ENCODE peak calls at places on chromosome 19, in nine cellular contexts. J is T1000; I is sciatic nerve; V is mucosa of descending colon; S is activated CD4-positive, alpha-beta T cell treated with anti-CD3 and anti-CD28 coated beads, Interleukin-2, amount 50 U/mL, for 24 hours; G is activated CD8-positive, alpha-beta memory T cell treated with anti-CD3 and anti-CD28 coated beads, Interleukin-2, amount 10 ng/mL, durations not matched to agents 7 days and 5 days; Z is prostate gland; Q is activated B cell treated with CpG ODN at 0.5 μM for 24 hours; K is osteoblast. T is an unnamed sample.

GRCh38 chr19:18481505-18482222 is 40.2 kb downstream of the ELL start:
- DNase-seq in J (no peak), I (no peak), V (no peak), S (no peak), G (no peak), Z (no peak), Q (no peak), K (peak), T (no peak)

GRCh38 chr19:49430678-49431329 is 5.6 kb downstream of the GFY start:
- DNase-seq in J (no peak), I (no peak), V (peak), S (no peak), G (no peak), Z (no peak), Q (no peak), K (peak), T (peak)

GRCh38 chr19:584240-585001 is 5.3 kb upstream of the HCN2 start:
- DNase-seq in J (no peak), I (no peak), V (no peak), S (peak), G (peak), Z (no peak), Q (peak), K (peak), T (peak)

GRCh38 chr19:16327911-16328823 is 3.5 kb downstream of the KLF2 start:
- DNase-seq in J (no peak), I (peak), V (peak), S (no peak), G (peak), Z (peak), Q (peak), K (peak), T (no peak)

GRCh38 chr19:45643024-45643926 is 4.1 kb upstream of the EML2 start:
- DNase-seq in J (peak), I (peak), V (peak), S (peak), G (peak), Z (peak), Q (peak), K (peak), T (peak)

GRCh38 chr19:51440846-51441409 is 17.3 kb downstream of the SIGLEC8 start:
- DNase-seq in J (no peak), I (no peak), V (peak), S (peak), G (peak), Z (no peak), Q (no peak), K (no peak), T (peak)

GRCh38 chr19:1395194-1396018 is 5.9 kb downstream of the GAMT start:
- DNase-seq in J (no peak), I (no peak), V (no peak), S (no peak), G (no peak), Z (no peak), Q (no peak), K (no peak), T (no peak)

GRCh38 chr19:2663920-2664571 is 38.4 kb downstream of the GNG7 start:
- DNase-seq in J (no peak), I (no peak), V (peak), S (no peak), G (no peak), Z (no peak), Q (peak), K (peak), T (peak)

GRCh38 chr19:51125421-51126075 is 842 bp downstream of the SIGLEC9 start:
- DNase-seq in J (no peak), I (peak), V (peak), S (no peak), G (no peak), Z (no peak), Q (no peak), K (no peak), T (no peak)

GRCh38 chr19:11737964-11738745 is 591 bp downstream of the ZNF823 start:
- DNase-seq in J (peak), I (peak), V (peak), S (peak), G (peak), Z (peak), Q (peak), K (no peak), T (peak)

GRCh38 chr19:35741216-35741541 is 1.1 kb downstream of the IGFLR1 start:
- DNase-seq in J (no peak), I (no peak), V (no peak), S (no peak), G (no peak), Z (no peak), Q (no peak), K (peak), T (no peak)

GRCh38 chr19:49094505-49095482 is 9.5 kb downstream of the SNRNP70 start:
- DNase-seq in J (no peak), I (no peak), V (no peak), S (no peak), G (no peak), Z (no peak), Q (no peak), K (peak), T (no peak)

GRCh38 chr19:14786421-14786851 is 8.1 kb upstream of the ADGRE2 start:
- DNase-seq in J (no peak), I (no peak), V (no peak), S (no peak), G (no peak), Z (peak), Q (no peak), K (peak), T (peak)

GRCh38 chr19:40629346-40629745 is 28.2 kb downstream of the LTBP4 start:
- DNase-seq in J (no peak), I (no peak), V (no peak), S (no peak), G (no peak), Z (no peak), Q (no peak), K (peak), T (no peak)

GRCh38 chr19:1956868-1957492 is 16.0 kb downstream of the CSNK1G2 start:
- DNase-seq in J (no peak), I (no peak), V (no peak), S (no peak), G (no peak), Z (no peak), Q (no peak), K (no peak), T (no peak)

GRCh38 chr19:40363128-40363527 is 14.6 kb downstream of the PLD3 start:
- DNase-seq in J (no peak), I (no peak), V (no peak), S (no peak), G (peak), Z (no peak), Q (no peak), K (peak), T (no peak)

GRCh38 chr19:12202250-12202649 is 39.4 kb downstream of the ZNF136 start:
- DNase-seq in J (no peak), I (no peak), V (no peak), S (peak), G (peak), Z (peak), Q (peak), K (no peak), T (no peak)

GRCh38 chr19:39236527-39236926 is 8.3 kb downstream of the IFNL3 start:
- DNase-seq in J (no peak), I (no peak), V (peak), S (no peak), G (peak), Z (no peak), Q (no peak), K (no peak), T (no peak)

GRCh38 chr19:43560687-43561086 is 14.6 kb downstream of the XRCC1 start:
- DNase-seq in J (peak), I (no peak), V (no peak), S (no peak), G (no peak), Z (no peak), Q (no peak), K (peak), T (peak)

GRCh38 chr19:54168174-54168917 is 4.6 kb downstream of the TMC4 start:
- DNase-seq in J (peak), I (peak), V (peak), S (peak), G (peak), Z (peak), Q (peak), K (peak), T (peak)

GRCh38 chr19:1574354-1574753 is 6.2 kb upstream of the MEX3D start:
- DNase-seq in J (no peak), I (no peak), V (no peak), S (no peak), G (no peak), Z (no peak), Q (no peak), K (no peak), T (no peak)

GRCh38 chr19:36638862-36639510 is 27.7 kb downstream of the ZNF461 start:
- DNase-seq in J (no peak), I (no peak), V (no peak), S (no peak), G (no peak), Z (no peak), Q (no peak), K (no peak), T (peak)

GRCh38 chr19:51564791-51565190 is 6.3 kb upstream of the ZNF175 start:
- DNase-seq in J (no peak), I (no peak), V (no peak), S (no peak), G (no peak), Z (no peak), Q (no peak), K (no peak), T (no peak)

GRCh38 chr19:41265376-41266153 is 1.4 kb downstream of the HNRNPUL1 start:
- DNase-seq in J (no peak), I (no peak), V (no peak), S (no peak), G (peak), Z (peak), Q (no peak), K (no peak), T (peak)

GRCh38 chr19:6429419-6430221 is 3.9 kb downstream of the SLC25A41 start:
- DNase-seq in J (no peak), I (no peak), V (no peak), S (no peak), G (no peak), Z (no peak), Q (no peak), K (peak), T (no peak)

GRCh38 chr19:49553451-49554271 is 25.9 kb downstream of the RCN3 start:
- DNase-seq in J (no peak), I (no peak), V (peak), S (peak), G (peak), Z (no peak), Q (no peak), K (peak), T (peak)